ENCODE peak calls at places on chromosome 13, in six cellular contexts. One of them, this sample, is unnamed.

GRCh38 chr13:113176292-113176691 is 17.8 kb downstream of the PROZ start:
- DNase-seq in K562: no peak
- DNase-seq in HepG2: no peak
- DNase-seq in A549: no peak
- DNase-seq in GM12878: no peak
- DNase-seq in endothelial cell of umbilical vein: no peak
- DNase-seq in this sample: no peak

GRCh38 chr13:80196756-80197155 is 144.2 kb downstream of the SPRY2 start:
- DNase-seq in K562: no peak
- DNase-seq in HepG2: no peak
- DNase-seq in A549: no peak
- DNase-seq in GM12878: no peak
- DNase-seq in endothelial cell of umbilical vein: no peak
- DNase-seq in this sample: peak

GRCh38 chr13:46575843-46576242 is 22.9 kb downstream of the LRCH1 start:
- DNase-seq in K562: no peak
- DNase-seq in HepG2: no peak
- DNase-seq in A549: no peak
- DNase-seq in GM12878: no peak
- DNase-seq in endothelial cell of umbilical vein: no peak
- DNase-seq in this sample: no peak

GRCh38 chr13:35190241-35190640 is 248.2 kb downstream of the NBEA start:
- DNase-seq in K562: no peak
- DNase-seq in HepG2: no peak
- DNase-seq in A549: no peak
- DNase-seq in GM12878: no peak
- DNase-seq in endothelial cell of umbilical vein: no peak
- DNase-seq in this sample: no peak

GRCh38 chr13:45339867-45340266 is 1.1 kb downstream of the TPT1 start:
- DNase-seq in K562: no peak
- DNase-seq in HepG2: no peak
- DNase-seq in A549: no peak
- DNase-seq in GM12878: no peak
- DNase-seq in endothelial cell of umbilical vein: no peak
- DNase-seq in this sample: no peak

GRCh38 chr13:36718146-36718545 is 44.3 kb downstream of the SERTM1 start:
- DNase-seq in K562: no peak
- DNase-seq in HepG2: no peak
- DNase-seq in A549: no peak
- DNase-seq in GM12878: no peak
- DNase-seq in endothelial cell of umbilical vein: no peak
- DNase-seq in this sample: no peak

GRCh38 chr13:113034451-113035208 is 65.6 kb downstream of the MCF2L start:
- DNase-seq in K562: peak
- DNase-seq in HepG2: peak
- DNase-seq in A549: peak
- DNase-seq in GM12878: no peak
- DNase-seq in endothelial cell of umbilical vein: peak
- DNase-seq in this sample: peak

GRCh38 chr13:37534181-37534580 is 64.4 kb downstream of the POSTN start:
- DNase-seq in K562: no peak
- DNase-seq in HepG2: no peak
- DNase-seq in A549: no peak
- DNase-seq in GM12878: no peak
- DNase-seq in endothelial cell of umbilical vein: no peak
- DNase-seq in this sample: no peak

GRCh38 chr13:37752156-37752555 is 117.4 kb downstream of the TRPC4 start:
- DNase-seq in K562: no peak
- DNase-seq in HepG2: no peak
- DNase-seq in A549: no peak
- DNase-seq in GM12878: no peak
- DNase-seq in endothelial cell of umbilical vein: no peak
- DNase-seq in this sample: no peak

GRCh38 chr13:44415815-44416214 is 42.2 kb downstream of the SERP2 start:
- DNase-seq in K562: no peak
- DNase-seq in HepG2: no peak
- DNase-seq in A549: no peak
- DNase-seq in GM12878: no peak
- DNase-seq in endothelial cell of umbilical vein: no peak
- DNase-seq in this sample: no peak

GRCh38 chr13:66077286-66077685 is 1152.8 kb downstream of the PCDH9 start:
- DNase-seq in K562: no peak
- DNase-seq in HepG2: no peak
- DNase-seq in A549: no peak
- DNase-seq in GM12878: no peak
- DNase-seq in endothelial cell of umbilical vein: no peak
- DNase-seq in this sample: no peak

GRCh38 chr13:106523566-106523965 is 11.9 kb downstream of the EFNB2 start:
- DNase-seq in K562: no peak
- DNase-seq in HepG2: no peak
- DNase-seq in A549: no peak
- DNase-seq in GM12878: no peak
- DNase-seq in endothelial cell of umbilical vein: peak
- DNase-seq in this sample: no peak

GRCh38 chr13:97015661-97016350 is 21.5 kb upstream of the OXGR1 start:
- DNase-seq in K562: no peak
- DNase-seq in HepG2: no peak
- DNase-seq in A549: no peak
- DNase-seq in GM12878: no peak
- DNase-seq in endothelial cell of umbilical vein: no peak
- DNase-seq in this sample: peak

GRCh38 chr13:32309312-32309711 is 5.9 kb downstream of the ZAR1L start:
- DNase-seq in K562: no peak
- DNase-seq in HepG2: no peak
- DNase-seq in A549: no peak
- DNase-seq in GM12878: no peak
- DNase-seq in endothelial cell of umbilical vein: no peak
- DNase-seq in this sample: peak

GRCh38 chr13:32305646-32306045 is 9.5 kb downstream of the ZAR1L start:
- DNase-seq in K562: no peak
- DNase-seq in HepG2: no peak
- DNase-seq in A549: no peak
- DNase-seq in GM12878: no peak
- DNase-seq in endothelial cell of umbilical vein: no peak
- DNase-seq in this sample: no peak

GRCh38 chr13:32314271-32314967 is 744 bp downstream of the ZAR1L start:
- DNase-seq in K562: no peak
- DNase-seq in HepG2: no peak
- DNase-seq in A549: no peak
- DNase-seq in GM12878: no peak
- DNase-seq in endothelial cell of umbilical vein: no peak
- DNase-seq in this sample: peak

GRCh38 chr13:32311188-32311897 is 3.8 kb downstream of the ZAR1L start:
- DNase-seq in K562: no peak
- DNase-seq in HepG2: no peak
- DNase-seq in A549: no peak
- DNase-seq in GM12878: no peak
- DNase-seq in endothelial cell of umbilical vein: no peak
- DNase-seq in this sample: no peak

GRCh38 chr13:32309812-32310706 is 5.1 kb downstream of the ZAR1L start:
- DNase-seq in K562: peak
- DNase-seq in HepG2: peak
- DNase-seq in A549: peak
- DNase-seq in GM12878: no peak
- DNase-seq in endothelial cell of umbilical vein: peak
- DNase-seq in this sample: peak
- H3K4me3 ChIP-seq in K562: no peak
- H3K4me3 ChIP-seq in HepG2: peak
- H3K4me3 ChIP-seq in A549: no peak
- H3K4me3 ChIP-seq in GM12878: no peak
- H3K4me3 ChIP-seq in endothelial cell of umbilical vein: no peak
- H3K4me3 ChIP-seq in this sample: peak

DNA sequence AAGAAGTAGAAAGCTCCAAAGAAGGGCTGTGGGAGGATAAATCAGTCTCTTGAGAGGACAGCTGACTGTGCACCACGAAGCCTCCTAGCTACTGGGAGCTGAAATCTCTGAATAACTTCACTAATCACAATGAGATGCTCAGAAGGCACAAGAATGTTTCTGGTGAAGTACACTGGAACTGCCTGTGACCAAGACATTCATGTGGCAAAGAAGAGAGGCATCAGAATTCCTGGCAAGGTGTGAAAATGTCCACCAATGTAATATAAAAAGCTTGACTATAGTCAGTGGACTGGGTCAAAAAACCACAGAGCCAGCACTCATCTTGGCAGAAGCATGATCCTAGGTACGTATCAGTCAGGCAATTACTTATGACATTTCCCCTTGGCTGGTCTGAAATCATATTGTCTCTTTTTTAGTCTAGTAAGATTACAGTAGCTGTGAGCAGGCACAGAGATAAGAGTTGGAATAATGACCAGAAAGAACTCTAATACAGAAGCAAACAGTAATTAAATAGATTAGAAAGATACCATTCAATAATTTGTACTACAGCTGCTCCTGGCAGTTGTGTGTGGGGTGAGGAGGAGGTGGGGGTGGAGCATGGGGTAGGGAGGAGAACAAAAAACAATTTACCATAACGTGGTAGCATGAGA is 434.7 kb downstream of the DIAPH3 start:
- DNase-seq in K562: no peak
- DNase-seq in HepG2: no peak
- DNase-seq in A549: no peak
- DNase-seq in GM12878: no peak
- DNase-seq in endothelial cell of umbilical vein: no peak
- DNase-seq in this sample: no peak
- TF ChIP-seq MAX in K562: no peak
- TF ChIP-seq MAX in HepG2: no peak
- TF ChIP-seq MAX in A549: no peak
- TF ChIP-seq MAX in GM12878: no peak
- TF ChIP-seq MAX in endothelial cell of umbilical vein: no peak
- TF ChIP-seq MAX in this sample: no peak

GRCh38 chr13:48533986-48534600 is 1.2 kb upstream of the RCBTB2 start:
- DNase-seq in K562: no peak
- DNase-seq in HepG2: no peak
- DNase-seq in A549: no peak
- DNase-seq in GM12878: no peak
- DNase-seq in endothelial cell of umbilical vein: no peak
- DNase-seq in this sample: peak
- TF ChIP-seq MYC in K562: no peak
- TF ChIP-seq MYC in HepG2: no peak
- TF ChIP-seq MYC in A549: no peak
- TF ChIP-seq MYC in GM12878: no peak
- TF ChIP-seq MYC in endothelial cell of umbilical vein: no peak
- TF ChIP-seq MYC in this sample: peak

DNA sequence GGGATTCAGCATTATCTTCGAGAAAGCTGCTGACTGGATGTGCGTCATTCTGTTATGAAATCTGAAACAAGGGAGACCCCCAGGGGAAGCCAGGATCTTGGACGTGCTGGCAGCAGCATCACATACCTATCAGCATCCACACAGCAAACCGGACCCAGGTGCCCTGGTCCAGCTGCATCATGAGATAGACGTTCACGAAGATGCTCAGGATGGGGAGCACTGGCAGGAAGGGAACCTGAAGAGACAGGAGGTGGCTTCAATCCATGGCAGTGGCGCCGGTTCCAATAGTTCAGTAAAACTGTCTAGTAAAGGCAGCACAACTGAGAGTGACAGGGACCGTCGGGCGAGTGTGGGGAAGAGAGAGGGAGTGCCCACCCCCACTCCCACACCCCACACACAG is 79.5 kb downstream of the SLC7A1 start:
- DNase-seq in K562: no peak
- DNase-seq in HepG2: no peak
- DNase-seq in A549: no peak
- DNase-seq in GM12878: no peak
- DNase-seq in endothelial cell of umbilical vein: no peak
- DNase-seq in this sample: no peak
- H3K4me3 ChIP-seq in K562: no peak
- H3K4me3 ChIP-seq in HepG2: no peak
- H3K4me3 ChIP-seq in A549: no peak
- H3K4me3 ChIP-seq in GM12878: no peak
- H3K4me3 ChIP-seq in endothelial cell of umbilical vein: no peak
- H3K4me3 ChIP-seq in this sample: no peak

GRCh38 chr13:48493076-48493765 is 39.7 kb downstream of the RCBTB2 start:
- DNase-seq in K562: no peak
- DNase-seq in HepG2: no peak
- DNase-seq in A549: no peak
- DNase-seq in GM12878: no peak
- DNase-seq in endothelial cell of umbilical vein: peak
- DNase-seq in this sample: peak

GRCh38 chr13:48490241-48490640 is 42.6 kb downstream of the RCBTB2 start:
- DNase-seq in K562: no peak
- DNase-seq in HepG2: no peak
- DNase-seq in A549: no peak
- DNase-seq in GM12878: no peak
- DNase-seq in endothelial cell of umbilical vein: no peak
- DNase-seq in this sample: no peak

GRCh38 chr13:48491423-48492122 is 41.3 kb downstream of the RCBTB2 start:
- DNase-seq in K562: no peak
- DNase-seq in HepG2: no peak
- DNase-seq in A549: no peak
- DNase-seq in GM12878: no peak
- DNase-seq in endothelial cell of umbilical vein: no peak
- DNase-seq in this sample: no peak

GRCh38 chr13:48493851-48494250 is 39.0 kb downstream of the RCBTB2 start:
- DNase-seq in K562: no peak
- DNase-seq in HepG2: no peak
- DNase-seq in A549: no peak
- DNase-seq in GM12878: no peak
- DNase-seq in endothelial cell of umbilical vein: peak
- DNase-seq in this sample: no peak

DNA sequence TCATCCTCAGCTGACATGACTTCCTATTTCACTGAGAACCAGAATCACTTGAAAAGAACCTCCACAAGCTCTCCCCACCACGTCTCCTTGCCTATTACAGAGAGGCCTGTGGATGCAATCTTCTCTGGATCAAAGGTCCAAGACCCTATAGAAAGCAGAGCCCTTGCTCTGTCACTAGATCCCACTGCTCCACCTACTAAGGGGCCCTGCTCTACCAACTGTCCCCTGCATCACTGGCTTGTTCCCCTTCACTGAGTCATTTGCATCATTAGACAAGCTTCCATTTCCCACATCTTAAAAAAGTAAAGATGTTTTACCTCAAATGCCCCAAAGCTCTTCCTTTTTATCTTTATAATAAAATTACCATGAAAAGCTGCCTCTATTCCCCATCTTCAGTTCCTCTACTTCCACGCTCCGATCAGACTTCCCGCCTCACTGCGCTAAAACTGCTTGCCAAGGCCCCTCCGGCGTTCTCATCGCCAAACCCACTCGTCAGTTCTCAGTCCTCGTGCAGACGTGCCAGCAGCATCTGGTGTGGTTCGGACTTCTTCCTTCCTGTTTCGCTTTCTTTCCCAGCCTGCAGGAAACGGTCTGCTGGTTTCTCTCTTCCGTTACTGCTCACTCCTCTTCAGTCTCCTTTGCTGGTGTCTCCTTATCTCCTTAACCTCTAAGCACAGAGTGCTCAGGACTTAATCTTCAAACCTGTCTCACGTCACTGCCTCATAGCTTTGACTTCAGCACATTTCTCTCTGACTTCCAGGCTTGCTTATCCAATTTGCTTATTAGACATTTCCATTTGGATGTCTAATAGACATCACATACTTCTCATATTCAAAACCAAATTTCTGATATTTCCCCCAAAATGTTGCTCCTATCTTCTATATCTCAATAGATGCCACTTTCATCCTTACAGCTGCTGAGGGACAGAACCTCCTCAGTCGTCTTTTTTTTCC is 40.5 kb downstream of the RCBTB2 start:
- DNase-seq in K562: no peak
- DNase-seq in HepG2: no peak
- DNase-seq in A549: no peak
- DNase-seq in GM12878: peak
- DNase-seq in endothelial cell of umbilical vein: peak
- DNase-seq in this sample: peak
- TF ChIP-seq MAX in K562: peak
- TF ChIP-seq MAX in HepG2: no peak
- TF ChIP-seq MAX in A549: no peak
- TF ChIP-seq MAX in GM12878: peak
- TF ChIP-seq MAX in endothelial cell of umbilical vein: peak
- TF ChIP-seq MAX in this sample: peak